ENCODE peak calls at places on chromosomes 1 and 21, in eight cellular contexts. P is stimulated activated CD4-positive, alpha-beta T cell treated with anti-CD3 and anti-CD28 coated beads, TNF-alpha, amount 100 ng/mL, for 24 hours; I is GM06990; B is aorta; Y is MM.1S; U is NCI-H1417; W is ELR; A is GM23248. S is an unnamed sample.

GRCh38 chr1:50369008-50369634 is 54.1 kb downstream of the DMRTA2 start:
- DNase-seq in W (no peak), B (no peak), A (no peak), U (no peak), Y (no peak), P (no peak), I (no peak), S (no peak)

GRCh38 chr1:27487927-27488522 is 1.9 kb downstream of the WASF2 start:
- DNase-seq in Y (no peak), P (no peak), W (peak), B (no peak), I (no peak), A (peak), U (no peak), S (no peak)

GRCh38 chr1:1547476-1547875 is 7.1 kb upstream of the TMEM240 start:
- DNase-seq in A (no peak), P (no peak), Y (no peak), W (no peak), B (no peak), I (no peak), U (no peak), S (no peak)

GRCh38 chr1:154488942-154489341 is 13.1 kb upstream of the TDRD10 start:
- DNase-seq in Y (no peak), I (no peak), B (no peak), A (no peak), P (no peak), U (no peak), W (no peak), S (no peak)

GRCh38 chr21:33300701-33301631 is 23.8 kb upstream of the IFNAR1 start:
- DNase-seq in W (no peak), U (no peak), P (no peak), B (peak), Y (no peak), I (no peak), A (no peak), S (peak)

GRCh38 chr1:47192458-47193384 is 2.9 kb upstream of the PDZK1IP1 start:
- DNase-seq in U (peak), A (peak), Y (peak), I (no peak), P (peak), W (peak), B (peak), S (peak)

GRCh38 chr1:95012389-95012788 is 60.4 kb downstream of the ALG14 start:
- DNase-seq in I (no peak), U (no peak), B (no peak), P (no peak), Y (no peak), A (peak), W (peak), S (no peak)

GRCh38 chr1:234452566-234452965 is 26.4 kb downstream of the TARBP1 start:
- DNase-seq in W (no peak), U (no peak), I (no peak), A (no peak), Y (no peak), P (no peak), B (no peak), S (no peak)

GRCh38 chr1:10122926-10123325 is 87.4 kb upstream of the KIF1B start:
- DNase-seq in W (peak), B (peak), U (no peak), Y (no peak), A (peak), I (no peak), P (no peak), S (no peak)

GRCh38 chr1:155038602-155039307 is 5.1 kb downstream of the DCST1 start:
- DNase-seq in A (peak), U (no peak), I (no peak), Y (peak), P (no peak), B (no peak), W (peak), S (no peak)

GRCh38 chr21:42291003-42291750 is 24.0 kb downstream of the TFF3 start:
- DNase-seq in Y (no peak), W (no peak), A (no peak), I (no peak), B (no peak), U (no peak), P (no peak), S (no peak)

GRCh38 chr1:110189181-110189580 is 20.9 kb upstream of the KCNC4 start:
- DNase-seq in W (no peak), U (no peak), B (no peak), A (no peak), I (no peak), P (no peak), Y (no peak), S (no peak)

GRCh38 chr1:88774151-88774556 is 90.1 kb downstream of the PKN2 start:
- DNase-seq in P (no peak), Y (no peak), U (no peak), W (peak), A (no peak), I (no peak), B (no peak), S (no peak)

S was measured in DMS153.